ENCODE peak calls at places on chromosomes 5 and 9, in seven cellular contexts. Z is neuronal stem cell, P is fibroblast of mammary gland, Y is mucosa of descending colon, N is skeletal muscle cell, B is breast epithelium, D is WERI-Rb-1. U is an unnamed sample.

GRCh38 chr9:75001719-75002421 is 26.2 kb downstream of the CARNMT1 start:
- DNase-seq in Z (peak; percentile 67), P (peak; percentile 91), Y (no peak), N (peak; percentile 61), B (no peak), D (no peak), U (peak; percentile 81)

GRCh38 chr5:108661030-108661429 is 86.7 kb upstream of the FER start:
- DNase-seq in Z (no peak), P (no peak), Y (no peak), N (no peak), B (no peak), D (no peak), U (no peak)

GRCh38 chr5:176185133-176185733 is 53.0 kb upstream of the SIMC1 start:
- DNase-seq in Z (no peak), P (peak; percentile 33), Y (no peak), N (no peak), B (no peak), D (no peak), U (peak; percentile 18)

GRCh38 chr5:16994576-16994975 is 58.5 kb upstream of the MYO10 start:
- DNase-seq in Z (peak; percentile 55), P (no peak), Y (no peak), N (no peak), B (peak; percentile 18), D (no peak), U (no peak)

GRCh38 chr5:78968781-78969180 is 16.3 kb downstream of the ARSB start:
- DNase-seq in Z (no peak), P (no peak), Y (no peak), N (no peak), B (no peak), D (no peak), U (no peak)

GRCh38 chr9:136326777-136327312 is 494 bp upstream of the GPSM1 start:
- DNase-seq in Z (no peak), P (no peak), Y (no peak), N (no peak), B (no peak), D (no peak), U (no peak)

GRCh38 chr9:108543251-108543768 is 312.5 kb downstream of the ACTL7B start:
- DNase-seq in Z (peak; percentile 18), P (peak; percentile 89), Y (no peak), N (no peak), B (no peak), D (no peak), U (peak; percentile 99)

GRCh38 chr5:33781286-33781685 is 110.5 kb downstream of the ADAMTS12 start:
- DNase-seq in Z (peak; percentile 11), P (peak; percentile 95), Y (no peak), N (peak; percentile 87), B (no peak), D (no peak), U (no peak)

GRCh38 chr9:93060746-93061259 is 2.3 kb downstream of the SUSD3 start:
- DNase-seq in Z (no peak), P (peak; percentile 82), Y (peak; percentile 50), N (no peak), B (no peak), D (no peak), U (no peak)

GRCh38 chr5:74625742-74626241 is 14.7 kb downstream of the ENC1 start:
- DNase-seq in Z (no peak), P (peak; percentile 25), Y (no peak), N (no peak), B (no peak), D (peak; percentile 30), U (no peak)

GRCh38 chr5:61298580-61298979 is 33.5 kb upstream of the ZSWIM6 start:
- DNase-seq in Z (no peak), P (no peak), Y (no peak), N (no peak), B (no peak), D (no peak), U (peak; percentile 95)

GRCh38 chr5:148335259-148335658 is at the start of gene SPINK9:
- DNase-seq in Z (no peak), P (no peak), Y (no peak), N (no peak), B (no peak), D (no peak), U (no peak)

GRCh38 chr9:18743976-18744375 is 270.0 kb downstream of the ADAMTSL1 start:
- DNase-seq in Z (no peak), P (peak; percentile 33), Y (no peak), N (no peak), B (no peak), D (no peak), U (peak; percentile 12)

GRCh38 chr9:127562841-127563523 is 49.1 kb upstream of the STXBP1 start:
- DNase-seq in Z (no peak), P (peak; percentile 92), Y (no peak), N (peak; percentile 77), B (no peak), D (no peak), U (peak; percentile 76)

GRCh38 chr5:126938461-126938860 is 91.9 kb downstream of the MARCHF3 start:
- DNase-seq in Z (no peak), P (peak; percentile 87), Y (no peak), N (peak; percentile 57), B (no peak), D (no peak), U (peak; percentile 86)

GRCh38 chr9:2621678-2622360 is at the start of gene VLDLR:
- DNase-seq in Z (peak; percentile 56), P (no peak), Y (peak; percentile 54), N (no peak), B (peak; percentile 19), D (peak; percentile 66), U (peak; percentile 5)

GRCh38 chr5:177093803-177094202 is 7.1 kb downstream of the FGFR4 start:
- DNase-seq in Z (no peak), P (no peak), Y (no peak), N (no peak), B (no peak), D (no peak), U (no peak)

GRCh38 chr5:87076931-87077330 is 190.8 kb upstream of the RASA1 start:
- DNase-seq in Z (no peak), P (peak; percentile 51), Y (no peak), N (no peak), B (no peak), D (no peak), U (peak; percentile 75)

GRCh38 chr9:98248737-98249474 is 6.5 kb downstream of the TBC1D2 start:
- DNase-seq in Z (no peak), P (peak; percentile 99), Y (peak; percentile 91), N (peak; percentile 96), B (no peak), D (no peak), U (peak; percentile 97)

GRCh38 chr5:111830333-111830732 is 73.3 kb upstream of the NREP start:
- DNase-seq in Z (no peak), P (peak; percentile 82), Y (no peak), N (no peak), B (no peak), D (no peak), U (peak; percentile 100)

GRCh38 chr9:134288731-134289130 is 37.5 kb upstream of the RXRA start:
- DNase-seq in Z (no peak), P (no peak), Y (peak; percentile 11), N (no peak), B (no peak), D (no peak), U (no peak)

GRCh38 chr9:124868511-124869465 is 6.9 kb downstream of the ARPC5L start:
- DNase-seq in Z (peak; percentile 72), P (peak; percentile 64), Y (peak; percentile 94), N (no peak), B (peak; percentile 84), D (peak; percentile 95), U (peak; percentile 68)

GRCh38 chr5:90894866-90895420 is 336.3 kb downstream of the ADGRV1 start:
- DNase-seq in Z (no peak), P (no peak), Y (no peak), N (no peak), B (no peak), D (no peak), U (no peak)

GRCh38 chr5:181052928-181053759 is 13.1 kb downstream of the BTNL9 start:
- DNase-seq in Z (no peak), P (no peak), Y (no peak), N (no peak), B (no peak), D (no peak), U (no peak)

GRCh38 chr9:20646656-20647055 is 24.4 kb upstream of the MLLT3 start:
- DNase-seq in Z (no peak), P (no peak), Y (no peak), N (no peak), B (no peak), D (no peak), U (no peak)

GRCh38 chr5:20229286-20230005 is 241.4 kb upstream of the CDH18 start:
- DNase-seq in Z (no peak), P (no peak), Y (no peak), N (peak; percentile 16), B (no peak), D (no peak), U (no peak)

GRCh38 chr5:15727375-15727774 is 227.4 kb downstream of the FBXL7 start:
- DNase-seq in Z (no peak), P (no peak), Y (no peak), N (no peak), B (no peak), D (no peak), U (no peak)
- H3K4me3 ChIP-seq in Z (no peak overlapping the region), P (no peak overlapping the region), Y (no peak overlapping the region), N (no peak overlapping the region), B (no peak overlapping the region), D (no peak overlapping the region), U (no peak overlapping the region)

GRCh38 chr5:151092750-151093149 is 11.9 kb upstream of the TNIP1 start:
- DNase-seq in Z (no peak), P (peak; percentile 84), Y (no peak), N (peak; percentile 69), B (no peak), D (no peak), U (peak; percentile 88)
- H3K4me3 ChIP-seq in Z (no peak overlapping the region), P (no peak overlapping the region), Y (no peak overlapping the region), N (no peak overlapping the region), B (no peak overlapping the region), D (no peak overlapping the region), U (no peak overlapping the region)

GRCh38 chr9:112367465-112367864 is 12.4 kb upstream of the HSDL2 start:
- DNase-seq in Z (no peak), P (no peak), Y (no peak), N (no peak), B (no peak), D (no peak), U (no peak)

GRCh38 chr9:112366591-112366990 is 13.3 kb upstream of the HSDL2 start:
- DNase-seq in Z (no peak), P (no peak), Y (no peak), N (no peak), B (no peak), D (peak; percentile 66), U (no peak)

GRCh38 chr9:112360047-112360804 is 19.7 kb upstream of the HSDL2 start:
- DNase-seq in Z (no peak), P (peak; percentile 77), Y (no peak), N (no peak), B (no peak), D (no peak), U (peak; percentile 62)

DNA sequence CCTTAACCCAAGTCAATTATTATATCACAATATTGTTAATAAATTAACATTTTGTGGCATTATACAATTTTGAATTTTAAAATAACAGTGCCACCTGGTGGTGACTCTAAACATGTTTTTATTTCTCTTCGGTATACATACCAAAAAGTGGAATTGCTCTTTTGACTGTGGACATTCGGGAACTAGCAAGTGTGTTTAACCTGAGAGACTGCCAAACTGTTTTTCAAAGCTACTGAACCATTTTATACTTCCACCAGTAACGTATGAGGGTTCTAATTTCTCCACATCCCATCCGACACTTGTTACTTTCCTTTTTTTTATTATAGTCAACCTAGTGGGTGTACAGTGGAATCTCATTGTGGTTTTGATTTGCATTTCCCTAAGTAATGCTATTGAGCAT is 18.3 kb upstream of the HSDL2 start:
- DNase-seq in Z (no peak), P (peak; percentile 58), Y (no peak), N (no peak), B (no peak), D (no peak), U (peak; percentile 48)
- H3K4me3 ChIP-seq in Z (no peak overlapping the region), P (no peak overlapping the region), Y (no peak overlapping the region), N (no peak overlapping the region), B (no peak overlapping the region), D (no peak overlapping the region), U (no peak overlapping the region)

GRCh38 chr9:128828267-128828666 is 1.3 kb downstream of the SPOUT1 start:
- DNase-seq in Z (no peak), P (no peak), Y (no peak), N (no peak), B (no peak), D (no peak), U (no peak)
- H3K4me3 ChIP-seq in Z (peak overlapping the region; percentile 85), P (no peak overlapping the region), Y (no peak overlapping the region), N (no peak overlapping the region), B (peak overlapping the region; percentile 88), D (no peak overlapping the region), U (no peak overlapping the region)